ENCODE peak calls at places on chromosomes 16 and 17, in four cellular contexts. One of them, this sample, is unnamed. For H3K4me1, the result is how much of the 10 kb centered on the place peaks cover.

GRCh38 chr16:83953796-83954576 is 946 bp downstream of the OSGIN1 start:
- DNase-seq in HAP-1: peak
- DNase-seq in CD8-positive, alpha-beta memory T cell: no peak
- DNase-seq in mesenchymal stem cell: peak
- DNase-seq in this sample: no peak

GRCh38 chr17:74888440-74888839 is 5.0 kb downstream of the FADS6 start:
- DNase-seq in HAP-1: no peak
- DNase-seq in CD8-positive, alpha-beta memory T cell: no peak
- DNase-seq in mesenchymal stem cell: no peak
- DNase-seq in this sample: no peak

GRCh38 chr17:79044462-79044861 is 20.5 kb downstream of the C1QTNF1 start:
- DNase-seq in mesenchymal stem cell: no peak
- DNase-seq in HAP-1: no peak
- DNase-seq in CD8-positive, alpha-beta memory T cell: no peak
- DNase-seq in this sample: no peak

GRCh38 chr16:26051078-26051477 is 359.3 kb downstream of the HS3ST4 start:
- DNase-seq in HAP-1: no peak
- DNase-seq in CD8-positive, alpha-beta memory T cell: no peak
- DNase-seq in mesenchymal stem cell: no peak
- DNase-seq in this sample: no peak

GRCh38 chr17:40464392-40464855 is 21.2 kb downstream of the IGFBP4 start:
- DNase-seq in CD8-positive, alpha-beta memory T cell: no peak
- DNase-seq in mesenchymal stem cell: no peak
- DNase-seq in HAP-1: no peak
- DNase-seq in this sample: no peak

GRCh38 chr17:40596261-40596919 is 31.1 kb upstream of the CCR7 start:
- DNase-seq in CD8-positive, alpha-beta memory T cell: no peak
- DNase-seq in mesenchymal stem cell: no peak
- DNase-seq in HAP-1: peak
- DNase-seq in this sample: no peak

GRCh38 chr17:9529033-9529748 is 46.4 kb downstream of the STX8 start:
- DNase-seq in mesenchymal stem cell: peak
- DNase-seq in CD8-positive, alpha-beta memory T cell: no peak
- DNase-seq in HAP-1: no peak
- DNase-seq in this sample: no peak

GRCh38 chr17:61253293-61253801 is 146.3 kb upstream of the TBX2 start:
- DNase-seq in HAP-1: peak
- DNase-seq in mesenchymal stem cell: no peak
- DNase-seq in CD8-positive, alpha-beta memory T cell: no peak
- DNase-seq in this sample: peak

GRCh38 chr16:1291576-1291974 is 17.9 kb upstream of the UBE2I start:
- DNase-seq in mesenchymal stem cell: no peak
- DNase-seq in HAP-1: no peak
- DNase-seq in CD8-positive, alpha-beta memory T cell: no peak
- DNase-seq in this sample: no peak

GRCh38 chr16:67844441-67844840 is 2.3 kb upstream of the NUTF2 start:
- DNase-seq in HAP-1: peak
- DNase-seq in CD8-positive, alpha-beta memory T cell: no peak
- DNase-seq in mesenchymal stem cell: peak
- DNase-seq in this sample: no peak
- H3K4me1 ChIP-seq in HAP-1: under half
- H3K4me1 ChIP-seq in CD8-positive, alpha-beta memory T cell: half or more
- H3K4me1 ChIP-seq in mesenchymal stem cell: under half
- H3K4me1 ChIP-seq in this sample: under half

DNA sequence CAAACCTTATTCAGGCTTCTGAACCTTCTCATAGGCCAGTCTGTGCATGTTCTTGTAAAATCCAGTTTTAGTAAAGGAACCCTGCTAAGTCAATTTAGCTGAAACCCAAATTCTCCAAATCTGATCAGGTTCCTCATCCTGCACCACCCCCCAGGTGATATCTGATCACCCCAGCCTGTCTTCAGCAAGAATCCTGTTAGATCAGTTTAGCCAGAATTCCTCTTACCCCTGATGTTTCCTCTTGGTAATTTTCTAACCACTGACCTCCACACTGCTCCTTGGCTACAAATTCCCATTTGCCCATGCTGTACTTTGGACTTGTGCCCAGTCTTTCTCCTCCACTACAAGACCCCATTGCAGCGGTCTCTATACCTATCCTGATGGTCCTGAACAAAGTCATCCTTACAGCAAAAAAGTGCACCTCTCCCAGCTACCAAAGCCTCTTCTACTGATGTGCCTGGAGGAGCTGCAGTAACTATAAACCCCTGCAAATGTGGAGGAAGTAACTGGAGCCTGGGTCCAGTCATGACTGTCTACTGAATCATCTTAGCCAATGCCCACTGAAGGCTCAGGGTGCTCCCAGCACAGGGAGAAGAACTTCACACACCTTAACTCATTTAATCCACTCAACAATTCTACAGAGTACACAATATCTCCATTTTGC is 23.8 kb downstream of the TEX14 start:
- DNase-seq in mesenchymal stem cell: no peak
- DNase-seq in CD8-positive, alpha-beta memory T cell: no peak
- DNase-seq in HAP-1: no peak
- DNase-seq in this sample: no peak
- H3K4me1 ChIP-seq in mesenchymal stem cell: under half
- H3K4me1 ChIP-seq in CD8-positive, alpha-beta memory T cell: under half
- H3K4me1 ChIP-seq in HAP-1: under half
- H3K4me1 ChIP-seq in this sample: under half

GRCh38 chr16:81778861-81779539 is at the start of gene PLCG2:
- DNase-seq in CD8-positive, alpha-beta memory T cell: peak
- DNase-seq in HAP-1: peak
- DNase-seq in mesenchymal stem cell: peak
- DNase-seq in this sample: peak

GRCh38 chr16:81778231-81778630 is 860 bp upstream of the PLCG2 start:
- DNase-seq in CD8-positive, alpha-beta memory T cell: no peak
- DNase-seq in mesenchymal stem cell: no peak
- DNase-seq in HAP-1: no peak
- DNase-seq in this sample: no peak

GRCh38 chr16:81775570-81775969 is 3.5 kb upstream of the PLCG2 start:
- DNase-seq in mesenchymal stem cell: no peak
- DNase-seq in HAP-1: no peak
- DNase-seq in CD8-positive, alpha-beta memory T cell: no peak
- DNase-seq in this sample: no peak

GRCh38 chr16:81780350-81780749 is 1.3 kb downstream of the PLCG2 start:
- DNase-seq in mesenchymal stem cell: no peak
- DNase-seq in CD8-positive, alpha-beta memory T cell: no peak
- DNase-seq in HAP-1: no peak
- DNase-seq in this sample: no peak

GRCh38 chr16:81779540-81780320 is 639 bp downstream of the PLCG2 start:
- DNase-seq in HAP-1: peak
- DNase-seq in mesenchymal stem cell: peak
- DNase-seq in CD8-positive, alpha-beta memory T cell: no peak
- DNase-seq in this sample: no peak
- H3K4me1 ChIP-seq in HAP-1: under half
- H3K4me1 ChIP-seq in mesenchymal stem cell: under half
- H3K4me1 ChIP-seq in CD8-positive, alpha-beta memory T cell: under half
- H3K4me1 ChIP-seq in this sample: under half

DNA sequence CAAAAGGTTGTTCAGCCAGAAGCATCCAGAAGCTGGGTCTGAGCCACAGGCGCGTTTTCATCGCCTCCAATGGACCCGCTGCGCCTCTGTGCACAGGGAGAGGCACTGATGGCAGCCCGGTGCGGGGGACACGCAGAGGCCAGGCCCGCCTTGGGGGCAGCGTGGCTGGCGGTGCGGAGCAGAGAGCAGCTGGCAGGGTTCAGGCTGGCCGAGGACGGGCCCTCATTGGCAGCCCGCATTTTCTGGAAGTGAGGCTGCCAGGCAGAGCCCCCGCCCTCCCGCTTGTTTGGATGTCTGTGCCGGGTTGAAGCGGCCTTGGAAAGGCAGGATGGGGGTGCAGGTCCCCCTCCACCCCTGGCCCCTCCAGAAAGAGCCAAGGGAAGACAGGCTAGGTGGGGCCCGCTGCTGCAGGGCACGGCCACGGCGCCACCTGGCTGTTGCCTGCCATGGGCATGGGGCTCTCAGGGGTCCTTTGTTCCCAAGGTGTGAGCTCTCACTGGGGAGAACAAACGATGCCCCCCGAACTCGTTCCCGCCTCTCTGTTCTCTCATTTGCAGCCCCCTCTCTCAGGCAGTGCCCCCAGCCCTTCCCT is 18.8 kb downstream of the GSE1 start:
- DNase-seq in HAP-1: no peak
- DNase-seq in CD8-positive, alpha-beta memory T cell: no peak
- DNase-seq in mesenchymal stem cell: no peak
- DNase-seq in this sample: no peak
- H3K4me1 ChIP-seq in HAP-1: under half
- H3K4me1 ChIP-seq in CD8-positive, alpha-beta memory T cell: under half
- H3K4me1 ChIP-seq in mesenchymal stem cell: under half
- H3K4me1 ChIP-seq in this sample: under half

DNA sequence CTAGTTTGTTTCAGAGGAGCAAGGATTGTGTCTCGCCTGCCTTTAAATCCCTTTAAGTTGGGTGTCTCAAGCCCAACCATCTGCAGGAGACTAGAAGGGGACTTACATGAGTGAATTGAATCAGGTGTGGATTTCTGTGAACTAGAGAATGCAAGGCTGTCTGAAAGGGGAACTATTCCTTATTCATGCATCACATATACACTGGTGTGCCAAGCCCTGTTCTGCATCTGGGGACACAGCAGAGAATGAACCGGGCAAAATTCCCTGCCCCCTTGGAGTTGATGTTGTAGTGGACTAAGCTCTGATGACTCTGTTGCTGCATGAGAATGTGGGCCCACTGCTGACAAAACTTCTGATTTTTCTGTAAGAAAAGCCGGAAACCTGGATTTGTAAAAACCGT is 130.8 kb downstream of the PRKCB start:
- DNase-seq in mesenchymal stem cell: no peak
- DNase-seq in CD8-positive, alpha-beta memory T cell: no peak
- DNase-seq in HAP-1: no peak
- DNase-seq in this sample: no peak
- H3K4me1 ChIP-seq in mesenchymal stem cell: under half
- H3K4me1 ChIP-seq in CD8-positive, alpha-beta memory T cell: under half
- H3K4me1 ChIP-seq in HAP-1: under half
- H3K4me1 ChIP-seq in this sample: under half

GRCh38 chr16:69179255-69180010 is 7.5 kb upstream of the SNTB2 start:
- DNase-seq in mesenchymal stem cell: peak
- DNase-seq in HAP-1: peak
- DNase-seq in CD8-positive, alpha-beta memory T cell: no peak
- DNase-seq in this sample: peak

GRCh38 chr16:69171325-69172095 is 15.5 kb upstream of the SNTB2 start:
- DNase-seq in mesenchymal stem cell: peak
- DNase-seq in CD8-positive, alpha-beta memory T cell: no peak
- DNase-seq in HAP-1: no peak
- DNase-seq in this sample: no peak

GRCh38 chr16:69180011-69180338 is 7.0 kb upstream of the SNTB2 start:
- DNase-seq in mesenchymal stem cell: no peak
- DNase-seq in CD8-positive, alpha-beta memory T cell: no peak
- DNase-seq in HAP-1: no peak
- DNase-seq in this sample: no peak

GRCh38 chr16:69176033-69176780 is 10.8 kb upstream of the SNTB2 start:
- DNase-seq in CD8-positive, alpha-beta memory T cell: no peak
- DNase-seq in mesenchymal stem cell: peak
- DNase-seq in HAP-1: no peak
- DNase-seq in this sample: no peak
- H3K4me1 ChIP-seq in CD8-positive, alpha-beta memory T cell: under half
- H3K4me1 ChIP-seq in mesenchymal stem cell: under half
- H3K4me1 ChIP-seq in HAP-1: under half
- H3K4me1 ChIP-seq in this sample: under half

GRCh38 chr16:3846595-3847091 is 33.9 kb downstream of the CREBBP start:
- DNase-seq in mesenchymal stem cell: no peak
- DNase-seq in CD8-positive, alpha-beta memory T cell: no peak
- DNase-seq in HAP-1: no peak
- DNase-seq in this sample: no peak

GRCh38 chr16:3842994-3843393 is 37.5 kb downstream of the CREBBP start:
- DNase-seq in HAP-1: no peak
- DNase-seq in mesenchymal stem cell: peak
- DNase-seq in CD8-positive, alpha-beta memory T cell: no peak
- DNase-seq in this sample: no peak

GRCh38 chr16:3841729-3842508 is 38.6 kb downstream of the CREBBP start:
- DNase-seq in HAP-1: no peak
- DNase-seq in mesenchymal stem cell: no peak
- DNase-seq in CD8-positive, alpha-beta memory T cell: no peak
- DNase-seq in this sample: no peak

GRCh38 chr16:3849751-3850543 is 30.6 kb downstream of the CREBBP start:
- DNase-seq in mesenchymal stem cell: no peak
- DNase-seq in CD8-positive, alpha-beta memory T cell: no peak
- DNase-seq in HAP-1: no peak
- DNase-seq in this sample: no peak

DNA sequence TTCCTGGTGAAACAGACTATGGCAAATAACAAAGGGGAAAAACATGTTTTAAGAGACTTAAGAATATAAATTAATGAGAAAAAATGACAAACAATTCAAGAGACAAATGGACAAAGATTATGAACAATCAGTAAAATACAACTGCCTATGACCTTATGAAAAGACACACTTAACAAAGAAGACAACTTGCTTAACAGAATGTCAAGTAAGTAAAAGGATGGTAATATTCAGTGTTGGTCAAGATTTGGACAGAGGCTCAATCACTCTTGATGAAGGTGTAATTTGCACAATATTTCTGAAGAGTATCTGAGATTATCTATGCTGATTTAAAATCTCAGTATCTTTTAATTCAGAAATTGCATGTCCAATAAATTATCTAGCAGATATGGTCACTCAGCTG is 34.4 kb downstream of the CREBBP start:
- DNase-seq in mesenchymal stem cell: no peak
- DNase-seq in HAP-1: no peak
- DNase-seq in CD8-positive, alpha-beta memory T cell: no peak
- DNase-seq in this sample: no peak
- H3K4me1 ChIP-seq in mesenchymal stem cell: under half
- H3K4me1 ChIP-seq in HAP-1: under half
- H3K4me1 ChIP-seq in CD8-positive, alpha-beta memory T cell: under half
- H3K4me1 ChIP-seq in this sample: under half